ENCODE peak calls at places on chromosomes 13 and 19, in ten cellular contexts. S is transverse colon; Z is ascending aorta; J is skeletal muscle cell; C is hepatocyte; T is cardiac muscle cell; M is lung; E is ovary; A is naive thymus-derived CD4-positive, alpha-beta T cell; R is bronchial epithelial cell. K is an unnamed sample.
A peak's percentile ranks its signal among the peaks of the same experiment; 100 is the strongest.

GRCh38 chr19:17633700-17634099 is 54.5 kb downstream of the UNC13A start:
- DNase-seq in S (no peak), Z (no peak), J (no peak), C (no peak), T (no peak), M (no peak), E (no peak), A (no peak), R (no peak), K (no peak)

GRCh38 chr13:38905081-38905480 is 85.5 kb downstream of the STOML3 start:
- DNase-seq in S (no peak), Z (no peak), J (no peak), C (no peak), T (no peak), M (no peak), E (no peak), A (no peak), R (peak; percentile 52), K (no peak)

GRCh38 chr19:57807541-57807940 is 7.2 kb downstream of the ZNF552 start:
- DNase-seq in S (no peak), Z (no peak), J (no peak), C (no peak), T (no peak), M (no peak), E (no peak), A (no peak), R (peak; percentile 34), K (no peak)

GRCh38 chr13:113187263-113187669 is 21.2 kb downstream of the PCID2 start:
- DNase-seq in S (peak; percentile 51), Z (peak; percentile 87), J (peak; percentile 98), C (peak; percentile 84), T (no peak), M (peak; percentile 69), E (peak; percentile 53), A (no peak), R (peak; percentile 99), K (peak; percentile 96)

GRCh38 chr13:40440990-40441820 is 225.2 kb downstream of the FOXO1 start:
- DNase-seq in S (peak; percentile 71), Z (peak; percentile 87), J (no peak), C (no peak), T (peak; percentile 35), M (peak; percentile 59), E (peak; percentile 80), A (no peak), R (peak; percentile 50), K (no peak)

GRCh38 chr13:114071441-114071840 is 61.0 kb downstream of the RASA3 start:
- DNase-seq in S (no peak), Z (no peak), J (no peak), C (no peak), T (no peak), M (no peak), E (no peak), A (no peak), R (no peak), K (no peak)

GRCh38 chr13:114132419-114133121 is at the start of gene RASA3:
- DNase-seq in S (peak; percentile 84), Z (peak; percentile 88), J (peak; percentile 63), C (peak; percentile 90), T (peak; percentile 94), M (peak; percentile 51), E (peak; percentile 85), A (peak; percentile 55), R (peak; percentile 33), K (no peak)

GRCh38 chr13:91620670-91621141 is 222.3 kb downstream of the GPC5 start:
- DNase-seq in S (no peak), Z (no peak), J (no peak), C (no peak), T (no peak), M (no peak), E (no peak), A (no peak), R (no peak), K (no peak)

GRCh38 chr13:26964278-26965057 is 203.9 kb upstream of the GPR12 start:
- DNase-seq in S (no peak), Z (no peak), J (peak; percentile 39), C (no peak), T (peak; percentile 33), M (peak; percentile 47), E (no peak), A (no peak), R (no peak), K (no peak)

GRCh38 chr13:22262328-22262920 is 591.6 kb downstream of the FGF9 start:
- DNase-seq in S (no peak), Z (no peak), J (no peak), C (no peak), T (no peak), M (no peak), E (no peak), A (no peak), R (no peak), K (no peak)

GRCh38 chr13:100106705-100107104 is 17.8 kb downstream of the PCCA start:
- DNase-seq in S (no peak), Z (no peak), J (no peak), C (no peak), T (no peak), M (no peak), E (no peak), A (no peak), R (peak; percentile 64), K (no peak)

GRCh38 chr13:83995930-83996329 is 113.7 kb upstream of the SLITRK1 start:
- DNase-seq in S (no peak), Z (no peak), J (no peak), C (no peak), T (no peak), M (no peak), E (no peak), A (no peak), R (no peak), K (no peak)

GRCh38 chr19:20423381-20424207 is 142.0 kb downstream of the ZNF737 start:
- DNase-seq in S (peak; percentile 44), Z (peak; percentile 80), J (no peak), C (peak; percentile 61), T (peak; percentile 60), M (peak; percentile 68), E (peak; percentile 77), A (peak; percentile 18), R (peak; percentile 27), K (no peak)

GRCh38 chr19:23440791-23441190 is 45.5 kb upstream of the ZNF91 start:
- DNase-seq in S (no peak), Z (no peak), J (no peak), C (no peak), T (no peak), M (no peak), E (no peak), A (no peak), R (no peak), K (no peak)

DNA sequence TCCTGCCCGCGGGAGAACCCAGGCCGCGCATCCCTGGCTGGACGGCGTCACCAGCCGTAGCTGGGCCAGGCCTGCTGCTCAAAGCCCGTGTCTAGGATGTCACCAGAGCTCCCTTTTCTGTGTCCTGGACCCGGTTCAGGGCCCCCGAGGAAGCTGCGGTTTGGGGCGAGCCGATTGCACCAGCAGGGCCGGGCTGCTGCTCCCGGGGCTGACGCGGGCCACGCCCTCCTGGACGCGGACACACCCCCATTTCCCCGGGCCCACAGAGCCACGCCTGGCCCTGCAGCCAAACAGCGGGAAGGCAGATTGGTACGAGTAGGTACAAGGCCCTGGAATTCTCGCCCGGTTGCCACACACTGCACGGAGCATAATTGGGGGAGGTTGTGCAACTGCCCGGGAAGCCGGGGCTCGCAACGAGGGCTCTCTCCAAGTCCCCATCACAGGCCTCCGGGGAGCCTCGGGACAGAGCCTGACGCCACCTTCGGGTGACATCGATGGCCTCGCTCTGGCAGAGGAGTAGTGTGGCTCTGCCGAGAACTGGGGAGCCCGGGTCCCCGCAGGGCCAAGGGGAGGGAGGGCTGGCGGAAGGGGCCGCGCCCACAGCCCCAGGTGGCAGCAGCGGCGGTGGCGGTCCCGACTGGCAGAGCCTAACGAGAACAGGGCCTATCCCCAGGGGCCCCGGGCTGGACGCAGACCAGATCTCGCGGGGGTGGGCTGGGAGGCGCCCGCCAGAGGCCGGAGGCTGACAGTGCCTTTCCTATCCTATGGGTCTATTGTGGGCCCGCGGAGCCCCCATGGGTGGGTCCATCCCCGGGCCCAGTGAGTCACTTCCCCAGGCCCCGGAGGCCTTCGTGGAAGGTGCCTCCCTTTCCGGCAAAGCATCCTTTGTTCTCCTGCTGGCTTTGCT is 23.5 kb downstream of the KCTD15 start:
- DNase-seq in S (peak; percentile 82), Z (peak; percentile 90), J (peak; percentile 45), C (peak; percentile 74), T (peak; percentile 63), M (peak; percentile 87), E (peak; percentile 80), A (peak; percentile 30), R (peak; percentile 92), K (no peak)
- H3K4me3 ChIP-seq in S (peak overlapping the region; percentile 45), Z (peak overlapping the region; percentile 56), J (peak overlapping the region; percentile 42), C (no peak overlapping the region), T (peak overlapping the region; percentile 6), M (peak overlapping the region; percentile 16), E (peak overlapping the region; percentile 34), A (peak overlapping the region; percentile 54), R (peak overlapping the region; percentile 35), K (peak overlapping the region; percentile 44)

GRCh38 chr19:14015454-14016035 is 9.4 kb upstream of the RFX1 start:
- DNase-seq in S (no peak), Z (no peak), J (no peak), C (peak; percentile 53), T (no peak), M (no peak), E (no peak), A (no peak), R (no peak), K (no peak)
- H3K4me3 ChIP-seq in S (no peak overlapping the region), Z (no peak overlapping the region), J (no peak overlapping the region), C (no peak overlapping the region), T (no peak overlapping the region), M (no peak overlapping the region), E (no peak overlapping the region), A (no peak overlapping the region), R (no peak overlapping the region), K (no peak overlapping the region)

GRCh38 chr19:46634656-46635218 is 1.3 kb downstream of the GNG8 start:
- DNase-seq in S (no peak), Z (no peak), J (no peak), C (peak; percentile 14), T (no peak), M (no peak), E (no peak), A (no peak), R (no peak), K (no peak)
- H3K4me3 ChIP-seq in S (peak overlapping the region; percentile 44), Z (peak overlapping the region; percentile 39), J (peak overlapping the region; percentile 36), C (no peak overlapping the region), T (peak overlapping the region; percentile 25), M (no peak overlapping the region), E (peak overlapping the region; percentile 4), A (peak overlapping the region; percentile 40), R (peak overlapping the region; percentile 17), K (peak overlapping the region; percentile 48)

DNA sequence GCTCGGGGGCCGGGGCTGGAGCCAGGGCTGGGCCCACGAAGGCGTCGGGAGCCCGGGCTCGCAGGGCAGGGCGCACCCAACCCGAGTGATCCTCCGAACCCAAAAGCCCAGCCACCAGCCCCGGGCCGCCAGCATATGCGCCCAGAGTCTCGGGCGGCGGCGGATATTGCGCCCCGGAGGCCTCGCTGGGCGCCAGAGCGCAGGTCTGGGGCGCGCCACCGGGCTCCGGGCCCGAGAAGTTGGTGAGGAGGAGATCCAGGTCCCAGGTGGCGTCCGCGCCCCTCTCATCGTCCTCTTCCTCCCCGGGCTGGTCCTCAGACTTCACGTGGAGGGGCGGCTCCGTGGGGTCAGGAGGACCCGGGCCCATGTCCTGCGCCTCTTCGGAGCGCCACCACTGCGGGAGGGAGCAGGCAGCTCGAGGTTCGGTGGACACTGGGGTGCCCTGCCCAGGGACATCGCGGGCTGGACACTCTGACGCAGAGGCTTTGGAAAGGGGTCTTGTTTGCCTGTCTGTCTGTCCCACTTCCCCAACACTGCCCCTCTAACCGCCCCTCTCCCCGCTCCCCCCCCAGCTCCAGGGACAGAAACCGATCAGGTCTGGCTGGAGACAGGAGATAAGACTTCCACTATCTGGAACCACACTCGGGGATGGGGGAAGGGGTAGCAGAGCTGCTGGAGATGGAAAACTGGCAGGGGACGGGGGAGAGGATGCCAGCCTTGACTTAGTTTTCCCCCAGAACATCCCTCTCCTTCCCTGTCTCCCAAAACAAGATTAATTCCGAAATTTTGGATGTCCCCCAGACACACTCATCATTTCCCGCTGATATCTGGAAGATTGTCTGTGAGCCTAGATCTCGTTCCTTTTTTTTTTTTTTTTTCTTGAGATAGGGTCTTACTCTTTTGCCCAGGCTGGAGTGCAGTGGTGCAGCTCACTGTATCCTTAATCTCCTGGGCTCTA is 973 bp downstream of the KLF1 start:
- DNase-seq in S (no peak), Z (no peak), J (no peak), C (no peak), T (no peak), M (no peak), E (no peak), A (no peak), R (no peak), K (no peak)
- H3K4me3 ChIP-seq in S (peak overlapping the region; percentile 57), Z (peak overlapping the region; percentile 31), J (peak overlapping the region; percentile 28), C (peak overlapping the region; percentile 20), T (peak overlapping the region; percentile 25), M (peak overlapping the region; percentile 12), E (no peak overlapping the region), A (peak overlapping the region; percentile 73), R (peak overlapping the region; percentile 1), K (peak overlapping the region; percentile 8)

K was measured in AG04449.